ENCODE peak calls at places on chromosomes 6 and 20, in nine cellular contexts. S is HFF-Myc; D is iPS-NIHi11; T is T-helper 1 cell; N is GM03348; I is AG09319; K is NCI-H1092; C is stimulated activated naive CD8-positive, alpha-beta T cell treated with anti-CD3 and anti-CD28 coated beads, Interleukin-15, amount 100 ng/mL, for 72 hours; Y is stimulated activated CD4-positive, alpha-beta T cell treated with anti-CD3 and anti-CD28 coated beads, Interleukin-1b, Interleukin-23, amount 100 ng/mL, for 24 hours. R is an unnamed sample.

GRCh38 chr6:107154131-107154906 is 39.0 kb upstream of the BEND3 start:
- DNase-seq in S (no peak), D (peak; percentile 84), T (no peak), N (no peak), I (no peak), K (peak; percentile 91), C (no peak), Y (no peak), R (no peak)

GRCh38 chr20:38930242-38930569 is 4.0 kb downstream of the FAM83D start:
- DNase-seq in S (no peak), D (no peak), T (no peak), N (no peak), I (no peak), K (no peak), C (no peak), Y (no peak), R (no peak)

GRCh38 chr20:15395457-15395856 is 1058.0 kb upstream of the FLRT3 start:
- DNase-seq in S (no peak), D (no peak), T (no peak), N (no peak), I (no peak), K (no peak), C (no peak), Y (no peak), R (no peak)

GRCh38 chr6:160226118-160226541 is 32.5 kb downstream of the SLC22A2 start:
- DNase-seq in S (no peak), D (no peak), T (no peak), N (no peak), I (no peak), K (no peak), C (peak; percentile 5), Y (peak; percentile 55), R (no peak)

GRCh38 chr6:95133578-95133977 is 443.8 kb upstream of the MANEA start:
- DNase-seq in S (no peak), D (no peak), T (no peak), N (no peak), I (no peak), K (no peak), C (no peak), Y (no peak), R (no peak)

GRCh38 chr6:161242779-161243693 is 30.8 kb downstream of the AGPAT4 start:
- DNase-seq in S (no peak), D (peak; percentile 57), T (no peak), N (peak; percentile 91), I (peak; percentile 68), K (no peak), C (peak; percentile 25), Y (no peak), R (no peak)

GRCh38 chr20:6173481-6173880 is 50.7 kb upstream of the FERMT1 start:
- DNase-seq in S (no peak), D (no peak), T (no peak), N (no peak), I (no peak), K (no peak), C (no peak), Y (no peak), R (no peak)

GRCh38 chr6:14501914-14502313 is 384.3 kb downstream of the CD83 start:
- DNase-seq in S (no peak), D (no peak), T (no peak), N (peak; percentile 20), I (no peak), K (no peak), C (no peak), Y (no peak), R (no peak)

GRCh38 chr20:30812739-30813411 is 444.6 kb upstream of the DEFB115 start:
- DNase-seq in S (no peak), D (no peak), T (no peak), N (peak; percentile 10), I (no peak), K (no peak), C (no peak), Y (no peak), R (no peak)

GRCh38 chr6:18585032-18585573 is 198.0 kb downstream of the RNF144B start:
- DNase-seq in S (peak; percentile 51), D (peak; percentile 13), T (no peak), N (peak; percentile 20), I (peak; percentile 4), K (no peak), C (no peak), Y (no peak), R (peak; percentile 68)

GRCh38 chr20:25669826-25670422 is 26.7 kb downstream of the ZNF337 start:
- DNase-seq in S (no peak), D (peak; percentile 46), T (no peak), N (peak; percentile 82), I (peak; percentile 47), K (no peak), C (no peak), Y (no peak), R (peak; percentile 75)

GRCh38 chr6:28597217-28597835 is 71.6 kb downstream of the GPX5 start:
- DNase-seq in S (peak; percentile 44), D (peak; percentile 41), T (no peak), N (no peak), I (peak; percentile 32), K (peak; percentile 1), C (no peak), Y (peak; percentile 48), R (peak; percentile 30)

GRCh38 chr6:107101661-107102413 is 13.5 kb downstream of the BEND3 start:
- DNase-seq in S (no peak), D (no peak), T (no peak), N (no peak), I (no peak), K (no peak), C (no peak), Y (no peak), R (no peak)

GRCh38 chr6:125577263-125577662 is 172.2 kb upstream of the HEY2 start:
- DNase-seq in S (no peak), D (no peak), T (no peak), N (no peak), I (no peak), K (no peak), C (no peak), Y (no peak), R (no peak)

GRCh38 chr6:22873531-22874136 is 304.3 kb downstream of the HDGFL1 start:
- DNase-seq in S (no peak), D (no peak), T (no peak), N (no peak), I (peak; percentile 18), K (no peak), C (no peak), Y (no peak), R (no peak)

GRCh38 chr6:21610376-21610775 is 16.8 kb downstream of the SOX4 start:
- DNase-seq in S (no peak), D (no peak), T (no peak), N (no peak), I (no peak), K (no peak), C (no peak), Y (no peak), R (no peak)

GRCh38 chr6:99330159-99330558 is 19.3 kb downstream of the FAXC start:
- DNase-seq in S (peak; percentile 60), D (peak; percentile 66), T (peak; percentile 27), N (peak; percentile 78), I (peak; percentile 19), K (peak; percentile 28), C (peak; percentile 45), Y (peak; percentile 35), R (peak; percentile 90)

GRCh38 chr20:2557873-2558580 is 21.7 kb downstream of the TMC2 start:
- DNase-seq in S (no peak), D (no peak), T (no peak), N (no peak), I (no peak), K (no peak), C (no peak), Y (no peak), R (no peak)

GRCh38 chr6:133170602-133171001 is 70.6 kb upstream of the EYA4 start:
- DNase-seq in S (no peak), D (no peak), T (no peak), N (no peak), I (no peak), K (no peak), C (no peak), Y (no peak), R (peak; percentile 32)

GRCh38 chr6:35218021-35218420 is 4.3 kb downstream of the SCUBE3 start:
- DNase-seq in S (peak; percentile 25), D (no peak), T (no peak), N (peak; percentile 41), I (no peak), K (no peak), C (no peak), Y (no peak), R (peak; percentile 71)

GRCh38 chr20:24746351-24746685 is 202.8 kb upstream of the CST7 start:
- DNase-seq in S (no peak), D (peak; percentile 72), T (no peak), N (no peak), I (no peak), K (no peak), C (no peak), Y (no peak), R (no peak)

GRCh38 chr6:38814761-38815160 is 99.7 kb downstream of the DNAH8 start:
- DNase-seq in S (no peak), D (no peak), T (no peak), N (no peak), I (no peak), K (no peak), C (no peak), Y (no peak), R (no peak)

GRCh38 chr20:49724637-49725606 is 11.2 kb upstream of the B4GALT5 start:
- DNase-seq in S (no peak), D (peak; percentile 34), T (no peak), N (peak; percentile 40), I (no peak), K (no peak), C (no peak), Y (no peak), R (peak; percentile 51)

GRCh38 chr6:38935051-38935450 is 113.5 kb upstream of the GLP1R start:
- DNase-seq in S (no peak), D (no peak), T (no peak), N (no peak), I (no peak), K (no peak), C (no peak), Y (no peak), R (no peak)